ENCODE peak calls at places on chromosomes 5 and 9, in seven cellular contexts. L, W, K, F, Q, D and Y are unnamed samples.

GRCh38 chr9:79885093-79885857 is 313.5 kb downstream of the TLE4 start:
- DNase-seq in Q (no peak), W (no peak), D (no peak), L (no peak), F (no peak), K (no peak), Y (no peak)

GRCh38 chr9:82721596-82721995 is 341.3 kb downstream of the RASEF start:
- DNase-seq in D (no peak), W (no peak), Q (no peak), K (no peak), L (no peak), F (no peak), Y (no peak)

GRCh38 chr9:69554945-69555344 is 117.2 kb downstream of the APBA1 start:
- DNase-seq in L (peak), K (no peak), F (no peak), D (no peak), W (no peak), Q (no peak), Y (no peak)

GRCh38 chr5:956941-957729 is 51.5 kb upstream of the NKD2 start:
- DNase-seq in W (peak), K (peak), L (no peak), D (no peak), Q (no peak), F (peak), Y (peak)

GRCh38 chr9:137520614-137521404 is 29.4 kb downstream of the PNPLA7 start:
- DNase-seq in D (no peak), L (no peak), Q (no peak), W (no peak), K (no peak), F (no peak), Y (no peak)

GRCh38 chr5:133967715-133968056 is 739 bp downstream of the C5orf15 start:
- DNase-seq in L (no peak), F (no peak), W (no peak), K (no peak), D (no peak), Q (peak), Y (no peak)

GRCh38 chr5:137078171-137078665 is 420.9 kb downstream of the SPOCK1 start:
- DNase-seq in L (no peak), K (no peak), Q (no peak), W (no peak), D (peak), F (no peak), Y (peak)

GRCh38 chr5:170006016-170006415 is 25.7 kb upstream of the INSYN2B start:
- DNase-seq in K (no peak), D (no peak), W (no peak), Q (no peak), F (no peak), L (no peak), Y (no peak)

GRCh38 chr5:115594343-115595047 is 7.8 kb downstream of the TICAM2 start:
- DNase-seq in D (no peak), L (no peak), F (no peak), W (no peak), Q (no peak), K (no peak), Y (no peak)

GRCh38 chr9:22008662-22009562 is at the start of gene CDKN2B:
- DNase-seq in L (peak), Q (peak), W (peak), K (peak), F (no peak), D (peak), Y (no peak)
- TF ChIP-seq POLR2A in L (peak), Q (no peak), W (no peak), K (no peak), F (no peak), D (peak), Y (no peak)

GRCh38 chr5:83720805-83721431 is at the start of gene HAPLN1:
- DNase-seq in F (no peak), K (no peak), Q (no peak), D (no peak), W (peak), L (no peak), Y (peak)

GRCh38 chr5:83715316-83716060 is 5.2 kb downstream of the HAPLN1 start:
- DNase-seq in K (no peak), L (no peak), Q (no peak), F (no peak), D (no peak), W (no peak), Y (no peak)

GRCh38 chr5:83718936-83719495 is 1.6 kb downstream of the HAPLN1 start:
- DNase-seq in W (no peak), K (no peak), F (no peak), Q (no peak), L (no peak), D (no peak), Y (no peak)

GRCh38 chr5:83714780-83715179 is 5.9 kb downstream of the HAPLN1 start:
- DNase-seq in W (no peak), Q (peak), K (no peak), F (no peak), D (no peak), L (no peak), Y (no peak)

DNA sequence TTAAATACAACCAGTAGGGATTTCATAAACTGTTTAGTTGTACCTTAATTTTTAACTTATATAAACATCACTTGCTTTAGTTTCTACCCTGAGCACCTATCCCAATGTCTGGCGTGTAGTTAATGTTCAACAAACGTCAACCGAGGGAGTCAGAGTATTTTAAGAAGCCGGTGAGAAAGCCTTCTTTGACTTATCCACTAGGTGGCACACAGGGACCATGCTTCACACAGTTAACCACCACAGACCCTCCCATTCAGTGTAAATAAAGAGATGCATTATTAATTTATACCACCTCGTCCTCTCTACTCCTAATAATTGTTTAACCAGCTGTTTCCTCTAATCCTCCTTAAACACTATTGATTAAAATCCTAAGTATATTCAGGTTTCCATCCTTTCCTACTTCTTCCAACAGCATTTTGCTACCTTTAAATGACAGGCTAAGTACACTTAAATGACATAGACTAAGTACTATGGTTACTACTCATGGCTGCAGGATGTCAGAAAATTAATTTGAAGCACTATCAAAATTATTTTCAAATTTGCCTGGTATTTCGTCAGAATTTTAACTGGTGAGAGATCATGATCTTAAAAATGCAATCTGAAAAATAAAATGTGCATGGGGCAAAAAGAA is 2.3 kb downstream of the HAPLN1 start:
- DNase-seq in L (peak), Q (peak), K (no peak), F (peak), D (peak), W (no peak), Y (peak)
- TF ChIP-seq POLR2A in L (no peak), Q (no peak), K (no peak), F (no peak), D (no peak), W (no peak), Y (no peak)

GRCh38 chr9:133133680-133134418 is 12.8 kb upstream of the RALGDS start:
- DNase-seq in D (peak), L (peak), F (peak), K (peak), Q (peak), W (no peak), Y (peak)
- TF ChIP-seq POLR2A in D (no peak), L (peak), F (no peak), K (no peak), Q (no peak), W (no peak), Y (no peak)

DNA sequence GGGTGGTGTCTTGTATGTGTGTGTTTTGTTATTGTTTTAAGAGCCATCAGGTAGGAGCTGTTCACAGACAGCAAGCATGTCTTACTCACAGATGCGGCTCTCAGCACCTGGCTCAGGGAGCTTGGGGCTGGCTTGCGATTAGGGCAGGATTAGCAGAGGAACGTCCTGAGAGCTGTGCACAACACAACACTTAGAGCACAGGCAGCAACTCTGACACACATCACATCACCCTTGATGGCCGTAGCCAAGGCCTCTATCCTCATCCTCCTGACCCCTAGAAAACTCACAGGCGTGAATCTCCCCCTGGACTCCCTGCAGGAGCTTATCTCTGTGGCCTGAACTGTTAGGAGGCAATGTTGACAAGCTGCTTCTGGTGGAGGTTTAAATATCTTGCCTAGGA is 7.1 kb upstream of the IL17B start:
- DNase-seq in D (no peak), K (no peak), Q (no peak), L (no peak), W (no peak), F (no peak), Y (no peak)
- TF ChIP-seq POLR2A in D (no peak), K (no peak), Q (no peak), L (no peak), W (no peak), F (no peak), Y (no peak)